ENCODE peak calls at places on chromosomes 7 and 10, in six cellular contexts. N is PC-3; G is CD8-positive, alpha-beta T cell; D is heart left ventricle; T is breast epithelium; I is GM06990. C is an unnamed sample.

GRCh38 chr7:122255454-122255853 is 49.1 kb downstream of the FEZF1 start:
- DNase-seq in N (no peak), G (no peak), D (no peak), T (no peak), I (no peak), C (no peak)

GRCh38 chr10:131002031-131002861 is 309.3 kb downstream of the TCERG1L start:
- DNase-seq in N (no peak), G (no peak), D (no peak), T (no peak), I (no peak), C (no peak)

GRCh38 chr7:47647213-47647985 is 65.5 kb upstream of the TNS3 start:
- DNase-seq in N (no peak), G (no peak), D (peak; percentile 51), T (no peak), I (peak; percentile 25), C (no peak)

GRCh38 chr7:87057210-87057609 is 2.2 kb downstream of the ELAPOR2 start:
- DNase-seq in N (no peak), G (no peak), D (no peak), T (no peak), I (no peak), C (no peak)

GRCh38 chr7:4040031-4040928 is 641.8 kb upstream of the FOXK1 start:
- DNase-seq in N (no peak), G (no peak), D (no peak), T (no peak), I (no peak), C (no peak)

GRCh38 chr10:103542764-103543616 is 49.5 kb downstream of the NEURL1 start:
- DNase-seq in N (peak; percentile 58), G (peak; percentile 19), D (peak; percentile 38), T (no peak), I (peak; percentile 25), C (peak; percentile 18)

GRCh38 chr7:109386959-109387358 is 817.3 kb downstream of the DNAJB9 start:
- DNase-seq in N (no peak), G (no peak), D (no peak), T (no peak), I (no peak), C (no peak)

GRCh38 chr10:62861507-62861906 is 45.3 kb upstream of the EGR2 start:
- DNase-seq in N (peak; percentile 38), G (no peak), D (no peak), T (no peak), I (no peak), C (no peak)

GRCh38 chr10:30583778-30584415 is 45.7 kb downstream of the LYZL2 start:
- DNase-seq in N (peak; percentile 90), G (no peak), D (peak; percentile 66), T (peak; percentile 83), I (peak; percentile 23), C (no peak)

GRCh38 chr7:66303454-66304160 is 98.5 kb downstream of the TPST1 start:
- DNase-seq in N (no peak), G (no peak), D (no peak), T (no peak), I (no peak), C (no peak)

GRCh38 chr7:38594931-38595330 is 36.2 kb downstream of the AMPH start:
- DNase-seq in N (no peak), G (no peak), D (no peak), T (no peak), I (no peak), C (no peak)

GRCh38 chr10:132735923-132736391 is 50.0 kb downstream of the NKX6-2 start:
- DNase-seq in N (no peak), G (no peak), D (no peak), T (no peak), I (no peak), C (no peak)

GRCh38 chr10:76251773-76252617 is 820.6 kb downstream of the LRMDA start:
- DNase-seq in N (no peak), G (no peak), D (peak; percentile 31), T (no peak), I (no peak), C (peak; percentile 73)

GRCh38 chr7:44145419-44145968 is 4.4 kb upstream of the MYL7 start:
- DNase-seq in N (no peak), G (peak; percentile 66), D (no peak), T (peak; percentile 46), I (no peak), C (no peak)

GRCh38 chr10:69014171-69014570 is 25.6 kb downstream of the KIFBP start:
- DNase-seq in N (no peak), G (no peak), D (no peak), T (no peak), I (no peak), C (no peak)

GRCh38 chr7:45236666-45237065 is 79.1 kb downstream of the RAMP3 start:
- DNase-seq in N (no peak), G (no peak), D (no peak), T (no peak), I (no peak), C (peak; percentile 4)

GRCh38 chr7:149321978-149322541 is 60.1 kb downstream of the ZNF783 start:
- DNase-seq in N (no peak), G (no peak), D (no peak), T (no peak), I (no peak), C (no peak)

GRCh38 chr7:30813466-30813865 is 42.2 kb downstream of the MINDY4 start:
- DNase-seq in N (no peak), G (no peak), D (peak; percentile 45), T (no peak), I (no peak), C (no peak)

GRCh38 chr7:12281026-12281425 is 69.9 kb downstream of the TMEM106B start:
- DNase-seq in N (peak; percentile 8), G (no peak), D (no peak), T (no peak), I (no peak), C (no peak)

GRCh38 chr7:26534649-26535482 is 243.2 kb downstream of the SNX10 start:
- DNase-seq in N (no peak), G (no peak), D (no peak), T (no peak), I (no peak), C (no peak)

GRCh38 chr7:22627136-22627535 is 99.9 kb upstream of the IL6 start:
- DNase-seq in N (no peak), G (no peak), D (no peak), T (no peak), I (no peak), C (no peak)

GRCh38 chr7:83876593-83876992 is 227.7 kb upstream of the SEMA3E start:
- DNase-seq in N (peak; percentile 57), G (no peak), D (no peak), T (no peak), I (no peak), C (no peak)

GRCh38 chr10:98745645-98746044 is 298.9 kb upstream of the HPS1 start:
- DNase-seq in N (no peak), G (no peak), D (no peak), T (no peak), I (no peak), C (no peak)

GRCh38 chr7:47320296-47320695 is 261.6 kb downstream of the TNS3 start:
- DNase-seq in N (peak; percentile 21), G (no peak), D (no peak), T (no peak), I (no peak), C (no peak)

GRCh38 chr10:18474111-18474455 is 177.3 kb downstream of the NSUN6 start:
- DNase-seq in N (no peak), G (no peak), D (no peak), T (no peak), I (no peak), C (no peak)

GRCh38 chr7:50212666-50213621 is 91.6 kb upstream of the IKZF1 start:
- DNase-seq in N (no peak), G (no peak), D (no peak), T (no peak), I (no peak), C (no peak)

GRCh38 chr7:107035446-107035845 is 9.1 kb upstream of the PRKAR2B start:
- DNase-seq in N (peak; percentile 68), G (no peak), D (no peak), T (no peak), I (no peak), C (peak; percentile 73)

DNA sequence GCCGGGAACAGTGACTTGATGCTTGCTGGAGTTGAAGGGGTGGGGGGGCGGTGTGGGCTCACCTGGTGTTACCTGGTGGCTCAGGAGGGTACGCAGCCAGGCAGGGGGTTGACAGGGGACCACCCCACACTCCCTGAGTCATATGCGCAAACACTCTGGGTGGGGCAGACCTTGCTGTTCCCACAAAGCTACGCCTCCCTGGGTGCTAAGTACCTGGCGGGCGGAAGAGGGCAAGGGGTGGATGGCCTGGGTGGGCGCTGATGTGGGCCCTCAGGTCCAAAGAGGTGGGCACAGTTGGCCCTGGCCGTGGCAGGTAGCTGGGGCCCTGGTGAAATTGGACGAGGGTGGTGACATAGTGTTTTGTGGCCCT is 13.9 kb downstream of the STX1A start:
- DNase-seq in N (peak; percentile 62), G (no peak), D (no peak), T (no peak), I (no peak), C (no peak)
- H3K36me3 ChIP-seq in N (peaks cover 52% of the 10 kb centered on the region), G (no peaks in the 10 kb centered on the region), D (no peaks in the 10 kb centered on the region), T (no peaks in the 10 kb centered on the region), I (no peaks in the 10 kb centered on the region), C (peaks cover 20% of the 10 kb centered on the region)

GRCh38 chr7:132655071-132655761 is 78.9 kb upstream of the PLXNA4 start:
- DNase-seq in N (no peak), G (peak; percentile 35), D (peak; percentile 61), T (no peak), I (peak; percentile 30), C (no peak)
- H3K4me3 ChIP-seq in N (no peak overlapping the region), G (peak overlapping the region; percentile 14), D (no peak overlapping the region), T (peak overlapping the region; percentile 12), I (no peak overlapping the region), C (no peak overlapping the region)

DNA sequence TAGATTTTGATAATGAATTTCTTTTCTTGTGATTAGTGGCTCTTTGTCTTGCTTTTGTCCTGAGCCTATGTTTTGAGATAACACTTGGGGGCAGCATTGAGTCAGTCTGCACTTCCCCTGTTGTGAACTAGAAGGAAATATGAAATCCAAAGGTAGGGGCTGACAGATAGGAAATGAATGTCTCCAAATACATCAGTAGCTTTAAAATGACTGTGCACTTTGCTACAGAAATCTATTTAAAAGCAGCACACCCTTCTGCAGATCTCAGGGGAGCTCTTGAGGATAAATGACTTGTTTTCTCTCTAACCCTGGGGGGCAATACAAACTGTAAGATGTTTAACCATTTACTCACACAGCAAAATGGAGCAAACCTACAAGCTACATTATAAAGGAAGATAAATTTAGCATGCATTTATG is 176.0 kb upstream of the MYO3A start:
- DNase-seq in N (peak; percentile 16), G (no peak), D (no peak), T (no peak), I (no peak), C (no peak)
- TF ChIP-seq CTCF in N (peak; percentile 51), G (no peak), D (peak; percentile 38), T (no peak), I (peak; percentile 64), C (no peak)

DNA sequence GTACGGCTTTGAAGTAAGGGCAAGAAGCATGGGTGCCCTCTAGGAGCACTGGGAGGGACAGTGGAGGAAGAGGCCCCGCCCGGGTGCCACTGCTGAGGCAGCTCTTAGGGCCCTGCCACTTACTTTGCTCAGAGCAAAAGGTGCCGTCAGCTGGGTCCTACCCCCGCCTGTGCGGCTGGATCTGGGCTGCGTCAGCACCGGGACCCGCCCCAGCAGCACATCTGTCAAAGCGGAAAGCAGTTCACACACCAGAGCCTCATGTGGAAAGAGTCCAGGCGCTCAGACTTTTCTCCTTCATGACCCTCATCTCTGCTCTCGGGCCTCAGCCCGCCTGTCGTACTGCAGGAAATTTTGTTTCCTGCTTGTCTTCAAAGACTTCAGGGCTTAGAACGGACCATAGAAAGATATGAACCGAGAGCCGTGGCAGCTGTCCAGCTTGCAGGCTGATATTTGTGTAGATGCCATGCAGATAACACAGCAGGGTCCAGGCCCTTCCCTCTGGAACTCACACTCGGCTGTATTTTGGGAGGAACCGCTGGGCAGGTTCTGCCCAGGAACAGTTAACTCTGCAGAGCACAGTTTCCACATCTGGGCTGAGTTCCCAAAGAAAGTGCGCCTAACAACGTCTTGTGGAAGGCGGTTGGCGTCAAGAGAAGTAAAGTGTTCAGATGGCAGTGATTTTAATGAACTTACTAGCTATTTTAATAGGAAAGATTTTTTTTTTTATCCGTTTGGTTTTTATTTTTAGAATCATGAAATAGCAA is 44.3 kb upstream of the PRKAR1B start:
- DNase-seq in N (no peak), G (no peak), D (peak; percentile 89), T (no peak), I (no peak), C (peak; percentile 4)
- H3K36me3 ChIP-seq in N (peaks cover 12% of the 10 kb centered on the region), G (no peaks in the 10 kb centered on the region), D (peaks cover 35% of the 10 kb centered on the region), T (no peaks in the 10 kb centered on the region), I (peaks cover 6% of the 10 kb centered on the region), C (peaks cover 12% of the 10 kb centered on the region)